ENCODE peak calls at places on chromosomes 12 and 14, in seven cellular contexts. E is stimulated activated CD4-positive, alpha-beta T cell treated with anti-CD3 and anti-CD28 coated beads, Interleukin-4, amount 100 ng/mL, for 4 hours; J is activated T-helper 9 cell treated with anti-CD3 and anti-CD28 coated beads, Interleukin-2, amount 50 U/mL, for 16 hours; A is NCI-H748 treated with DMSO at 0.1 percent for 48 hours; N is HTR-8/SVneo; H is NCI-H1417; U is ELF-1. P is an unnamed sample.

GRCh38 chr12:1644523-1645438 is 15.8 kb downstream of the WNT5B start:
- DNase-seq in H (peak), J (no peak), U (no peak), A (peak), E (no peak), N (no peak), P (no peak)

GRCh38 chr14:92516966-92517350 is 3.4 kb downstream of the RIN3 start:
- DNase-seq in N (no peak), A (no peak), J (no peak), H (no peak), U (no peak), E (peak), P (no peak)

GRCh38 chr12:108307006-108307405 is 32.1 kb downstream of the CMKLR1 start:
- DNase-seq in A (no peak), E (no peak), U (no peak), N (peak), H (no peak), J (no peak), P (no peak)

GRCh38 chr12:53337998-53338397 is 1.8 kb upstream of the SP7 start:
- DNase-seq in J (no peak), A (no peak), U (peak), N (no peak), E (no peak), H (peak), P (no peak)

GRCh38 chr12:84805474-84805858 is 107.1 kb downstream of the SLC6A15 start:
- DNase-seq in U (peak), E (no peak), J (no peak), H (no peak), N (no peak), A (no peak), P (no peak)

GRCh38 chr14:85471744-85472143 is 58.2 kb upstream of the FLRT2 start:
- DNase-seq in H (peak), U (peak), A (peak), E (no peak), N (peak), J (no peak), P (peak)

GRCh38 chr14:100440207-100440631 is 117.1 kb downstream of the SLC25A47 start:
- DNase-seq in H (peak), U (peak), N (peak), J (no peak), A (peak), E (no peak), P (peak)

GRCh38 chr12:6451348-6452244 is at the start of gene TAPBPL:
- DNase-seq in H (peak), U (peak), N (peak), E (peak), J (peak), A (peak), P (no peak)

GRCh38 chr14:63922696-63923421 is 70.1 kb downstream of the SYNE2 start:
- DNase-seq in U (no peak), A (peak), J (no peak), E (no peak), N (no peak), H (peak), P (peak)

GRCh38 chr12:24297516-24297915 is 348.0 kb upstream of the SOX5 start:
- DNase-seq in E (no peak), A (no peak), U (no peak), H (no peak), J (no peak), N (no peak), P (no peak)

GRCh38 chr14:22918519-22918808 is 485 bp downstream of the RBM23 start:
- DNase-seq in U (no peak), N (no peak), H (no peak), J (no peak), A (no peak), E (no peak), P (no peak)

GRCh38 chr14:81638656-81639055 is 105.0 kb upstream of the SEL1L start:
- DNase-seq in J (no peak), H (no peak), E (no peak), N (no peak), A (no peak), U (no peak), P (no peak)

GRCh38 chr12:90899456-90900182 is 55.4 kb downstream of the CCER1 start:
- DNase-seq in J (no peak), N (no peak), H (no peak), E (no peak), A (no peak), U (no peak), P (no peak)

GRCh38 chr12:5096241-5096880 is 52.7 kb downstream of the KCNA5 start:
- DNase-seq in N (no peak), H (peak), U (peak), A (no peak), E (no peak), J (no peak), P (no peak)

GRCh38 chr12:31521972-31522371 is 69.0 kb downstream of the DENND5B start:
- DNase-seq in N (no peak), E (no peak), A (no peak), U (no peak), H (peak), J (no peak), P (no peak)

GRCh38 chr12:128114485-128114884 is 152.5 kb upstream of the TMEM132C start:
- DNase-seq in J (no peak), H (no peak), U (no peak), A (no peak), E (no peak), N (no peak), P (no peak)

GRCh38 chr12:63382930-63383329 is 231.9 kb upstream of the AVPR1A start:
- DNase-seq in J (no peak), N (no peak), U (no peak), A (no peak), E (no peak), H (no peak), P (no peak)

GRCh38 chr12:45050751-45051489 is at the start of gene DBX2:
- DNase-seq in J (no peak), A (no peak), E (no peak), U (peak), N (no peak), H (peak), P (no peak)

P was measured in epithelial cell of proximal tubule.